ENCODE peak calls at places on chromosomes 2 and 18, in ten cellular contexts. One of them, this sample, is unnamed.
A peak's percentile ranks its signal among the peaks of the same experiment; 100 is the strongest.

GRCh38 chr2:23480991-23481797 is 96.2 kb downstream of the KLHL29 start:
- DNase-seq in heart left ventricle: no peak
- DNase-seq in HepG2: peak; percentile 20
- DNase-seq in HCT116: peak; percentile 42
- DNase-seq in A549: peak; percentile 72
- DNase-seq in IMR-90: peak; percentile 90
- DNase-seq in right lobe of liver: no peak
- DNase-seq in uterus: peak; percentile 43
- DNase-seq in body of pancreas: peak; percentile 57
- DNase-seq in spleen: no peak
- DNase-seq in this sample: no peak

GRCh38 chr18:5144629-5145028 is 52.4 kb downstream of the AKAIN1 start:
- DNase-seq in heart left ventricle: no peak
- DNase-seq in HepG2: no peak
- DNase-seq in HCT116: no peak
- DNase-seq in A549: no peak
- DNase-seq in IMR-90: no peak
- DNase-seq in right lobe of liver: no peak
- DNase-seq in uterus: no peak
- DNase-seq in body of pancreas: no peak
- DNase-seq in spleen: no peak
- DNase-seq in this sample: no peak

GRCh38 chr2:140910683-140911082 is 1220.1 kb downstream of the LRP1B start:
- DNase-seq in heart left ventricle: no peak
- DNase-seq in HepG2: no peak
- DNase-seq in HCT116: no peak
- DNase-seq in A549: no peak
- DNase-seq in IMR-90: no peak
- DNase-seq in right lobe of liver: no peak
- DNase-seq in uterus: no peak
- DNase-seq in body of pancreas: no peak
- DNase-seq in spleen: no peak
- DNase-seq in this sample: no peak

GRCh38 chr2:215917953-215918620 is 95.3 kb downstream of the MREG start:
- DNase-seq in heart left ventricle: no peak
- DNase-seq in HepG2: no peak
- DNase-seq in HCT116: no peak
- DNase-seq in A549: peak; percentile 25
- DNase-seq in IMR-90: peak; percentile 65
- DNase-seq in right lobe of liver: no peak
- DNase-seq in uterus: no peak
- DNase-seq in body of pancreas: no peak
- DNase-seq in spleen: no peak
- DNase-seq in this sample: no peak

GRCh38 chr18:8800445-8800844 is 95.1 kb downstream of the MTCL1 start:
- DNase-seq in heart left ventricle: no peak
- DNase-seq in HepG2: no peak
- DNase-seq in HCT116: peak; percentile 73
- DNase-seq in A549: peak; percentile 93
- DNase-seq in IMR-90: peak; percentile 100
- DNase-seq in right lobe of liver: no peak
- DNase-seq in uterus: no peak
- DNase-seq in body of pancreas: peak; percentile 58
- DNase-seq in spleen: no peak
- DNase-seq in this sample: no peak

GRCh38 chr2:113061896-113062770 is 3.1 kb downstream of the IL36RN start:
- DNase-seq in heart left ventricle: no peak
- DNase-seq in HepG2: no peak
- DNase-seq in HCT116: no peak
- DNase-seq in A549: no peak
- DNase-seq in IMR-90: no peak
- DNase-seq in right lobe of liver: no peak
- DNase-seq in uterus: no peak
- DNase-seq in body of pancreas: no peak
- DNase-seq in spleen: no peak
- DNase-seq in this sample: no peak

GRCh38 chr2:168155036-168155435 is 92.4 kb downstream of the STK39 start:
- DNase-seq in heart left ventricle: no peak
- DNase-seq in HepG2: no peak
- DNase-seq in HCT116: no peak
- DNase-seq in A549: no peak
- DNase-seq in IMR-90: peak; percentile 79
- DNase-seq in right lobe of liver: no peak
- DNase-seq in uterus: no peak
- DNase-seq in body of pancreas: no peak
- DNase-seq in spleen: no peak
- DNase-seq in this sample: no peak

GRCh38 chr18:31592520-31593157 is 962 bp downstream of the TTR start:
- DNase-seq in heart left ventricle: no peak
- DNase-seq in HepG2: no peak
- DNase-seq in HCT116: no peak
- DNase-seq in A549: no peak
- DNase-seq in IMR-90: no peak
- DNase-seq in right lobe of liver: no peak
- DNase-seq in uterus: no peak
- DNase-seq in body of pancreas: no peak
- DNase-seq in spleen: no peak
- DNase-seq in this sample: no peak

DNA sequence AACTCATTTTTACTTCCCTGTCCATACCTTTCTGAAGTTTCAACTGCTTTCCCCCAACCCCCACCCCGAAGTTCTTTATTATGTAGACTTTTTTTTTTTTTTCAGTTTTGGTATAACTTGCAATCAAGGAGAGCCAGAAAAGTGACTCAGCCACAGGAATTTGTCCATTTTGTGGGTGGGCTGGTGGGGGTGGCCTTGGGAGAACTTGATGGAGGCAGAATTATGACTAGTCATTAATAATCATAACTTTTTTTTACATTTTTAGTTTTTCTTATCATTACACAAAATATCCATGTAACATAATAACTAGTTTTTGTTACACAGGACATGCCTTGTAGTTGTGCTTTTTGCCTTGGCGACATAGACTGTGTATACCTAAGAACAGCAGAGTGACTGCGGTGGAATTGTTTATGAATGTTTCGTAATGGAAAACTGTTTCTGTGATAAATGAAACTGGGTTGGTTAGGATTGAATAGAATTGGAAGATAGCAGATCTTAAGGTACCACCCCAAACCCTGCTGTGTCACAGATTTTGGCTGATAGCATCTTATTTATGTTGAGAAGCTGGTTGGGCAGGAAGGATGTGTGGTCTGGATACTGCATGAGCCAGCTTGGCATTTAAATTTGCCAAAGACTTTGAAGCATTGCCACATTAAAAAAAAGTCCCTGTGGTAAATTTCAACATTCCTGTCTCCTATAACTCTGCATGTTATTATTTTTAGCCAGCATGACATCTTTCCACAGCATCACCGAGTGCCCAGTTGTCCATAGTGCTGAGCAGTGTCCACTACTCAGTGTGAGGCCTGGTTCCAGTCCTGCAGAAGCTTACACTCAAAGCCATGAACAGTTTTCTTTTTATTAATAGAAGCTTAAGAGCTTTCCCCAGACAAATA is 30.7 kb downstream of the LYPD6B start:
- DNase-seq in heart left ventricle: no peak
- DNase-seq in HepG2: no peak
- DNase-seq in HCT116: no peak
- DNase-seq in A549: no peak
- DNase-seq in IMR-90: peak; percentile 61
- DNase-seq in right lobe of liver: no peak
- DNase-seq in uterus: no peak
- DNase-seq in body of pancreas: no peak
- DNase-seq in spleen: no peak
- DNase-seq in this sample: no peak
- H3K4me3 ChIP-seq in heart left ventricle: no peak overlapping the region
- H3K4me3 ChIP-seq in HepG2: no peak overlapping the region
- H3K4me3 ChIP-seq in HCT116: no peak overlapping the region
- H3K4me3 ChIP-seq in A549: no peak overlapping the region
- H3K4me3 ChIP-seq in IMR-90: no peak overlapping the region
- H3K4me3 ChIP-seq in right lobe of liver: no peak overlapping the region
- H3K4me3 ChIP-seq in uterus: no peak overlapping the region
- H3K4me3 ChIP-seq in body of pancreas: no peak overlapping the region
- H3K4me3 ChIP-seq in spleen: no peak overlapping the region
- H3K4me3 ChIP-seq in this sample: no peak overlapping the region

GRCh38 chr2:190408538-190409271 is 550 bp downstream of the MFSD6 start:
- DNase-seq in heart left ventricle: peak; percentile 58
- DNase-seq in HepG2: no peak
- DNase-seq in HCT116: peak; percentile 7
- DNase-seq in A549: peak; percentile 53
- DNase-seq in IMR-90: no peak
- DNase-seq in right lobe of liver: peak; percentile 54
- DNase-seq in uterus: peak; percentile 31
- DNase-seq in body of pancreas: peak; percentile 72
- DNase-seq in spleen: no peak
- DNase-seq in this sample: peak; percentile 88
- TF ChIP-seq POLR2A in heart left ventricle: no peak
- TF ChIP-seq POLR2A in HepG2: no peak
- TF ChIP-seq POLR2A in HCT116: no peak
- TF ChIP-seq POLR2A in A549: peak; percentile 9
- TF ChIP-seq POLR2A in IMR-90: no peak
- TF ChIP-seq POLR2A in right lobe of liver: peak; percentile 31
- TF ChIP-seq POLR2A in uterus: no peak
- TF ChIP-seq POLR2A in body of pancreas: peak; percentile 64
- TF ChIP-seq POLR2A in spleen: peak; percentile 28
- TF ChIP-seq POLR2A in this sample: peak; percentile 64

GRCh38 chr2:66692521-66692920 is 257.6 kb downstream of the MEIS1 start:
- DNase-seq in heart left ventricle: no peak
- DNase-seq in HepG2: no peak
- DNase-seq in HCT116: no peak
- DNase-seq in A549: no peak
- DNase-seq in IMR-90: no peak
- DNase-seq in right lobe of liver: no peak
- DNase-seq in uterus: no peak
- DNase-seq in body of pancreas: no peak
- DNase-seq in spleen: no peak
- DNase-seq in this sample: no peak

GRCh38 chr2:66693007-66693965 is 258.4 kb downstream of the MEIS1 start:
- DNase-seq in heart left ventricle: no peak
- DNase-seq in HepG2: no peak
- DNase-seq in HCT116: no peak
- DNase-seq in A549: no peak
- DNase-seq in IMR-90: no peak
- DNase-seq in right lobe of liver: no peak
- DNase-seq in uterus: no peak
- DNase-seq in body of pancreas: no peak
- DNase-seq in spleen: no peak
- DNase-seq in this sample: no peak

GRCh38 chr2:66695211-66695735 is 260.3 kb downstream of the MEIS1 start:
- DNase-seq in heart left ventricle: no peak
- DNase-seq in HepG2: no peak
- DNase-seq in HCT116: no peak
- DNase-seq in A549: no peak
- DNase-seq in IMR-90: no peak
- DNase-seq in right lobe of liver: no peak
- DNase-seq in uterus: no peak
- DNase-seq in body of pancreas: no peak
- DNase-seq in spleen: no peak
- DNase-seq in this sample: no peak

GRCh38 chr2:66696374-66696773 is 261.4 kb downstream of the MEIS1 start:
- DNase-seq in heart left ventricle: no peak
- DNase-seq in HepG2: no peak
- DNase-seq in HCT116: no peak
- DNase-seq in A549: no peak
- DNase-seq in IMR-90: no peak
- DNase-seq in right lobe of liver: no peak
- DNase-seq in uterus: peak; percentile 56
- DNase-seq in body of pancreas: no peak
- DNase-seq in spleen: no peak
- DNase-seq in this sample: no peak

DNA sequence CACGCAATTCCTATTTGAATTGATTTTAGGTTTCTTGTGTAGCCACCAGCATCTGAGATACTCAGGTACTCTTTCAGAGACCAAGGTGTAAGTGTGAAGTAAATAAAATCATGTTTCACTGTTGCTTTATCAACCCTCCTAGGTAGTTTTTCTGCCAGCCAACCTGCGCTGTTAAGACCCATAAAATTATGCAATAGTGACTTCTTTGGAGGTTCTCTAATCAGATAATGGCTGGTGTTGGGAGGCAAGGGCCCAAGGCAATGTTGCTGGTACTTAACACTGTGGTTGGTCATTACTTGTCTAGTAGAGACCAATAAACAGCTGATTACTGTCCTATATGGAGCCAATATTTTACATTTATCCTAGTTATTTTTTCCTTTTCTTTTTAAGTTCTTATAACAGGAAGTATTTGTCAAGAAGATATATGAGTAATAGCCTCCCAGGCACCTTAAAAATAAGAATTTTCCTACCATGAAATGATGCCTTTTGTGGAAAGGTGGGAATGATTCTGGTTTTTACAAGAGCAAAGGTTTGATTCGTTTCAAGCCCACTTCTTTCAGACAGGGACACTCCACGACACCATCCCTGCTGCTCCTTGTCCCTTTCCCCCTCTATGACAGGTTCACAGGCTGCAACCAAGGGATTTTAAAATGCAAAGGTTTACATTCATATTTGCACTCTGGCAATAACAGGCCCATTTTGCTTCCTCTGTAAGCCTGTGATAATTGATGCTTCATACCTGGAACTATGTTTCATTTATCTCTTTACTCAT is 259.3 kb downstream of the MEIS1 start:
- DNase-seq in heart left ventricle: no peak
- DNase-seq in HepG2: no peak
- DNase-seq in HCT116: no peak
- DNase-seq in A549: no peak
- DNase-seq in IMR-90: no peak
- DNase-seq in right lobe of liver: no peak
- DNase-seq in uterus: no peak
- DNase-seq in body of pancreas: no peak
- DNase-seq in spleen: no peak
- DNase-seq in this sample: no peak
- H3K4me1 ChIP-seq in heart left ventricle: no peaks in the 10 kb centered on the region
- H3K4me1 ChIP-seq in HepG2: no peaks in the 10 kb centered on the region
- H3K4me1 ChIP-seq in HCT116: no peaks in the 10 kb centered on the region
- H3K4me1 ChIP-seq in A549: no peaks in the 10 kb centered on the region
- H3K4me1 ChIP-seq in IMR-90: peaks cover 4% of the 10 kb centered on the region
- H3K4me1 ChIP-seq in right lobe of liver: no peaks in the 10 kb centered on the region
- H3K4me1 ChIP-seq in uterus: no peaks in the 10 kb centered on the region
- H3K4me1 ChIP-seq in body of pancreas: peaks cover 4% of the 10 kb centered on the region
- H3K4me1 ChIP-seq in spleen: no peaks in the 10 kb centered on the region
- H3K4me1 ChIP-seq in this sample: no peaks in the 10 kb centered on the region

DNA sequence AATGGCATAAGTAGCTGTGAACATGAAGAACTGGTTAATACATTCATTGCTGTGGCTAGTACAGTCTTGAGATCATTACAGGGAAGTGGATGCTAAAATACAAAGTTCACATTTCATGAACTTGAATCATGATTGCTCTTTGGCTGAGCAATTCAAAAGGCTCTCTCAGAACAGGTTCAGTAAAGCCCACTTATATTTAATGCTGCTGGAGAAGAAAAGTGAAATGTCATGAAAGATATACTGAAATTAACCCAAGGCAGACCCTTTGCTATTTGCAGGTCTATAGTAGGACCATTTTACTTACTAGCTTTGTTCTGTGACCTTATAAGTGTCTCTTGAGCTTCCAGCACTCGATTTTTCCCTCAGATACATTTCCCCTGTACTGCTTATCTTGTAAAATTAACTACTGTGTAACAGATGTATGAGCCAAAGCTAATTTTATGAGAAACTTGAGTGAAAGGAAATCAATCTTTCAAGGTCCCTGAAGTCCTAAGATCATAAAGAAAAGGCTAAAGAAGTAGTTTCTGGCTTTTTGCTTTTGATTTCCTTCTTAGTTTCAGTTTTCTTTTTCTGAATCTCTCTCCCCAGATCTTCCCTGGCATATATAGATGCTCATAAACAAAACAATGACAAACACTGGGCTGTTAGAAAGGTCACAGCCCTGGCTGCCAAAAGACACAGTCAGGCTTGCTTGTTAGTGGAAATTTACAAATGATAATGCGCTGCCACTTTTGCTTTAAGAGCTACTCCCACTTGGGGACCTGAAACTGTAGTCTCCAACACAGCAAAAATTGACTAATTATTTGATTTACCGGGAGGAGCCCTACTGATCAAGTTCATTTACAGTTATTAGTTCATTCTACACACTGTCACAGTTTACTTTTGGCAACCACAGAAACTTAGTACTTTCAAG is 132.7 kb upstream of the XPO1 start:
- DNase-seq in heart left ventricle: peak; percentile 36
- DNase-seq in HepG2: no peak
- DNase-seq in HCT116: no peak
- DNase-seq in A549: peak; percentile 72
- DNase-seq in IMR-90: peak; percentile 47
- DNase-seq in right lobe of liver: peak; percentile 51
- DNase-seq in uterus: peak; percentile 31
- DNase-seq in body of pancreas: peak; percentile 71
- DNase-seq in spleen: no peak
- DNase-seq in this sample: no peak
- H3K4me3 ChIP-seq in heart left ventricle: peak overlapping the region; percentile 39
- H3K4me3 ChIP-seq in HepG2: peak overlapping the region; percentile 18
- H3K4me3 ChIP-seq in HCT116: no peak overlapping the region
- H3K4me3 ChIP-seq in A549: peak overlapping the region; percentile 30
- H3K4me3 ChIP-seq in IMR-90: peak overlapping the region; percentile 32
- H3K4me3 ChIP-seq in right lobe of liver: peak overlapping the region; percentile 1
- H3K4me3 ChIP-seq in uterus: peak overlapping the region; percentile 28
- H3K4me3 ChIP-seq in body of pancreas: no peak overlapping the region
- H3K4me3 ChIP-seq in spleen: peak overlapping the region; percentile 5
- H3K4me3 ChIP-seq in this sample: peak overlapping the region; percentile 36

This sample was measured in Peyer's patch.